ENCODE peak calls at places on chromosomes 5 and 9, in four cellular contexts. One of them, this sample, is unnamed.

GRCh38 chr9:127927457-127928231 is 2.9 kb downstream of the PIP5KL1 start:
- DNase-seq in H1: peak
- DNase-seq in GM12878: no peak
- DNase-seq in HepG2: no peak
- DNase-seq in this sample: peak

GRCh38 chr9:70595211-70595610 is 180.8 kb upstream of the KLF9 start:
- DNase-seq in HepG2: no peak
- DNase-seq in H1: no peak
- DNase-seq in GM12878: no peak
- DNase-seq in this sample: no peak

GRCh38 chr5:52751137-52751536 is 36.6 kb upstream of the ITGA1 start:
- DNase-seq in H1: no peak
- DNase-seq in HepG2: no peak
- DNase-seq in GM12878: no peak
- DNase-seq in this sample: no peak

GRCh38 chr9:138011951-138012500 is 134.4 kb downstream of the CACNA1B start:
- DNase-seq in GM12878: no peak
- DNase-seq in HepG2: no peak
- DNase-seq in H1: no peak
- DNase-seq in this sample: no peak

GRCh38 chr5:37477426-37477825 is 98.3 kb downstream of the WDR70 start:
- DNase-seq in H1: no peak
- DNase-seq in GM12878: no peak
- DNase-seq in HepG2: no peak
- DNase-seq in this sample: peak

GRCh38 chr9:134301387-134302129 is 24.7 kb upstream of the RXRA start:
- DNase-seq in H1: no peak
- DNase-seq in GM12878: peak
- DNase-seq in HepG2: no peak
- DNase-seq in this sample: no peak

GRCh38 chr9:138043061-138043410 is 165.5 kb downstream of the CACNA1B start:
- DNase-seq in GM12878: no peak
- DNase-seq in H1: no peak
- DNase-seq in HepG2: no peak
- DNase-seq in this sample: no peak

GRCh38 chr9:133533878-133534277 is 626 bp upstream of the ADAMTSL2 start:
- DNase-seq in GM12878: no peak
- DNase-seq in H1: no peak
- DNase-seq in HepG2: no peak
- DNase-seq in this sample: no peak

GRCh38 chr9:32294051-32294600 is 90.3 kb upstream of the ACO1 start:
- DNase-seq in H1: no peak
- DNase-seq in HepG2: no peak
- DNase-seq in GM12878: no peak
- DNase-seq in this sample: no peak

GRCh38 chr9:96015876-96016686 is 140.6 kb downstream of the ERCC6L2 start:
- DNase-seq in H1: no peak
- DNase-seq in HepG2: no peak
- DNase-seq in GM12878: peak
- DNase-seq in this sample: no peak

GRCh38 chr5:103366938-103367549 is 108.5 kb downstream of the MACIR start:
- DNase-seq in GM12878: no peak
- DNase-seq in H1: no peak
- DNase-seq in HepG2: no peak
- DNase-seq in this sample: no peak

GRCh38 chr5:72160299-72160698 is 53.0 kb downstream of the MAP1B start:
- DNase-seq in H1: no peak
- DNase-seq in GM12878: no peak
- DNase-seq in HepG2: no peak
- DNase-seq in this sample: no peak

GRCh38 chr5:74641778-74642542 is 1.4 kb upstream of the ENC1 start:
- DNase-seq in GM12878: no peak
- DNase-seq in H1: no peak
- DNase-seq in HepG2: peak
- DNase-seq in this sample: no peak

GRCh38 chr5:67591491-67591890 is 394.9 kb upstream of the CD180 start:
- DNase-seq in H1: no peak
- DNase-seq in HepG2: no peak
- DNase-seq in GM12878: no peak
- DNase-seq in this sample: no peak

GRCh38 chr9:23686257-23686656 is 139.8 kb downstream of the ELAVL2 start:
- DNase-seq in GM12878: no peak
- DNase-seq in HepG2: no peak
- DNase-seq in H1: no peak
- DNase-seq in this sample: peak

GRCh38 chr9:90881648-90882047 is 80.0 kb downstream of the SYK start:
- DNase-seq in H1: no peak
- DNase-seq in GM12878: peak
- DNase-seq in HepG2: no peak
- DNase-seq in this sample: no peak

GRCh38 chr9:105500108-105500766 is 52.4 kb downstream of the FSD1L start:
- DNase-seq in GM12878: peak
- DNase-seq in H1: no peak
- DNase-seq in HepG2: no peak
- DNase-seq in this sample: no peak

GRCh38 chr5:78667461-78668103 is 19.0 kb upstream of the LHFPL2 start:
- DNase-seq in GM12878: no peak
- DNase-seq in H1: no peak
- DNase-seq in HepG2: no peak
- DNase-seq in this sample: no peak

GRCh38 chr5:102958481-102959011 is 161.4 kb downstream of the GIN1 start:
- DNase-seq in GM12878: no peak
- DNase-seq in H1: no peak
- DNase-seq in HepG2: no peak
- DNase-seq in this sample: no peak

GRCh38 chr9:136142416-136142800 is 23.7 kb upstream of the TMEM250 start:
- DNase-seq in H1: no peak
- DNase-seq in HepG2: no peak
- DNase-seq in GM12878: no peak
- DNase-seq in this sample: no peak

GRCh38 chr5:167970002-167970401 is 321.4 kb upstream of the WWC1 start:
- DNase-seq in HepG2: no peak
- DNase-seq in H1: no peak
- DNase-seq in GM12878: no peak
- DNase-seq in this sample: no peak

GRCh38 chr5:142749321-142749720 is 20.9 kb upstream of the ARHGAP26 start:
- DNase-seq in H1: no peak
- DNase-seq in GM12878: no peak
- DNase-seq in HepG2: no peak
- DNase-seq in this sample: no peak

GRCh38 chr9:89408628-89409101 is 89.2 kb downstream of the SEMA4D start:
- DNase-seq in H1: no peak
- DNase-seq in GM12878: no peak
- DNase-seq in HepG2: no peak
- DNase-seq in this sample: no peak
- H3K9ac ChIP-seq in H1: no peak
- H3K9ac ChIP-seq in GM12878: no peak
- H3K9ac ChIP-seq in HepG2: no peak
- H3K9ac ChIP-seq in this sample: no peak

DNA sequence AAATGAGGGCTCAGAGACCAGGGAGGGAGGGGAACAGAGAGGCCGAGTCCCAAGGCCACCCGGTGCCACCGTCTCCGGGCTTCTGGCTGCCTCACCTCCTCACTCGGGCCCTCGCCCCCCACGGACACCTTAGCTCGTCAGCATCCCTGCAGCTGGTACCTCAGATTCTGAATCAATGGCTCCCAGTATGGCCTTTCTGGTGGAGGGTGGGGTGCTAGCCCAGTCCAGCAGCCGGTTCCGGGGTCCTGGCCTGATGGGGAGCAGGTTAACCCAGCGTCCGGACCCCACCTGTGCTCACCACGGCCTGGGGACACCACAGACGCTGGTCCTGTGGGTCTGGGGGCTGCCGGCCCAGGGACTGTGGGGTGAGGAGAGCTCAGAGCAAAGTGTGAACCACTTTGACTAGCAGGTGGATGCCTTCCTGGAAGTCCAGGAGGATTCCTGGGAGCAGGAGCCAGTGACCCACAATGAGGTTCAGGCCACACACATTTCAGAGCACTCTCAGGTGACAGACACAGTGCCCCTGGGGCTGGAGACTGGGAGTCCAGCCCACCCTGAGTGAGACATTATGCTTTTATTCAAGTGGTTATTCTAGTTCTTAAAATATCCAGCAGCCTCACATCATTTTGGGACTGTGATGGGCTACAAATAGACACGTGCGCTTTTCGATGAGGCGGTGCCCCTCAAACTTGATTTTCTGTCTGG is 53.3 kb downstream of the AHRR start:
- DNase-seq in HepG2: no peak
- DNase-seq in GM12878: no peak
- DNase-seq in H1: no peak
- DNase-seq in this sample: no peak
- TF ChIP-seq SUZ12 in HepG2: no peak
- TF ChIP-seq SUZ12 in GM12878: no peak
- TF ChIP-seq SUZ12 in H1: no peak
- TF ChIP-seq SUZ12 in this sample: no peak

GRCh38 chr9:114945601-114946000 is 15.2 kb upstream of the TNFSF8 start:
- DNase-seq in GM12878: no peak
- DNase-seq in HepG2: no peak
- DNase-seq in H1: no peak
- DNase-seq in this sample: no peak
- H3K4me3 ChIP-seq in GM12878: no peak
- H3K4me3 ChIP-seq in HepG2: no peak
- H3K4me3 ChIP-seq in H1: no peak
- H3K4me3 ChIP-seq in this sample: no peak

GRCh38 chr5:88948746-88949600 is 66.0 kb upstream of the MEF2C start:
- DNase-seq in GM12878: no peak
- DNase-seq in H1: no peak
- DNase-seq in HepG2: no peak
- DNase-seq in this sample: no peak

GRCh38 chr5:88952996-88953643 is 70.1 kb upstream of the MEF2C start:
- DNase-seq in GM12878: no peak
- DNase-seq in H1: no peak
- DNase-seq in HepG2: no peak
- DNase-seq in this sample: no peak

GRCh38 chr5:88955403-88955802 is 72.4 kb upstream of the MEF2C start:
- DNase-seq in HepG2: no peak
- DNase-seq in H1: no peak
- DNase-seq in GM12878: no peak
- DNase-seq in this sample: no peak

GRCh38 chr5:88954511-88954910 is 71.5 kb upstream of the MEF2C start:
- DNase-seq in GM12878: no peak
- DNase-seq in HepG2: no peak
- DNase-seq in H1: no peak
- DNase-seq in this sample: no peak

DNA sequence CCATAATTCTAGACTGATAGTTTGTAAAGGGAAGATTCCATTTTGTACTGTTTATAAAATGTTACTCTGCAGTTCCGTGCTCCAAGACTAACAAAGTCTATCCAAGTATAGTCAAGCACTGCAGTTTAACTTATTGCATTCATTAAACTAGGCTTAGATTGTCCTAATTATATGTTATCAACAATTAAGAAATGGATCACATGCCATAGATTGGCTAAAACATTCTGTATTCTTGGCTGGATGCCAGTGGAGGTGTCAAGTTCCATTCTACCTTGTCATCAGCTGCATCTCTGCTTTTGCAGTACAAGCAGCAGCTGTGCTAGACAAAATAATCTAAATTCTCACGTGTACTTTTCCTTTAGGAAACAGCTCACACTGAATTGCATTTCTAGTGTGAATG is 69.4 kb upstream of the MEF2C start:
- DNase-seq in GM12878: no peak
- DNase-seq in H1: no peak
- DNase-seq in HepG2: no peak
- DNase-seq in this sample: no peak
- H3K9ac ChIP-seq in GM12878: no peak
- H3K9ac ChIP-seq in H1: no peak
- H3K9ac ChIP-seq in HepG2: no peak
- H3K9ac ChIP-seq in this sample: no peak

DNA sequence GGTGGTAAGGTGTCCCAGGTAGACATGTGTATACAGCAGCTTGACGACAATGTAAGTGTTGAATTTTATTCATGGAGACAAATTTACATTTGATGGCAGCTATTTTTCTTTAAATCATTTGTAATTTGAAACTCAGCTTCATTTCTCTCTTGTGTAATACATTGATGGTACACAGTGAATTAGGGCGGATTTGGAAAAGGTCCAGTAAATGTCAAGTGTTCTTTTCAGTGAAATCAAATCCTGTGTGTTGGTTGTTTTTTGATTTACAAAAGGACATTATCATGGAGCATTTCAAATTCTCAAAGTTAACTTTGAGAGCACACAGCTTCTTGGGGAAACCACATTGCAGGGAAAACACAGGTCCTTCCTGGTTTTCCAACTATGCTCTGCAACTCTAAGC is 30.1 kb upstream of the PCSK1 start:
- DNase-seq in H1: no peak
- DNase-seq in GM12878: no peak
- DNase-seq in HepG2: no peak
- DNase-seq in this sample: no peak
- TF ChIP-seq SUZ12 in H1: no peak
- TF ChIP-seq SUZ12 in GM12878: no peak
- TF ChIP-seq SUZ12 in HepG2: no peak
- TF ChIP-seq SUZ12 in this sample: no peak

GRCh38 chr9:114314256-114314867 is 8.5 kb upstream of the ORM1 start:
- DNase-seq in HepG2: no peak
- DNase-seq in H1: no peak
- DNase-seq in GM12878: no peak
- DNase-seq in this sample: no peak
- H3K4me3 ChIP-seq in HepG2: no peak
- H3K4me3 ChIP-seq in H1: no peak
- H3K4me3 ChIP-seq in GM12878: no peak
- H3K4me3 ChIP-seq in this sample: no peak

DNA sequence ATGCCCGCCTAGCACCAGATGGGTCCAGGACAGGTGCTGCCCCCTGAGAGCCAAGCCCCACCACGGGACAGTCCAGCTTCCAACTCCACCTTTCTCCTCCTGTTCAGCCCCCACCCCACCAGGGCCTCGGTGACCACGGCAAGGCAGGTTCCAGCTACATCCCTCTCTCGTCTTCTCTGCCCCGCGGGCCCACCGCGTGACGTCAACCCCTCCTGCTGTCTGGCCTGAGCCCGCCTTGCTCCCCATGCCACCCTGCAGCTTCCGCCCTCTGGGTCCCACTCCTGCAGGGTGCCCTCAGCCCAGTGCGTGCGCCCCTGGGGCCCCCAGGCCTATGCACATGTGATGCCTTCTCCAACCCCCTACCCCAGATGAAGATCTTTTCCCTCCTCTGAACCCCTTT is 6.8 kb downstream of the GFPT2 start:
- DNase-seq in GM12878: no peak
- DNase-seq in HepG2: no peak
- DNase-seq in H1: no peak
- DNase-seq in this sample: no peak
- H3K9ac ChIP-seq in GM12878: no peak
- H3K9ac ChIP-seq in HepG2: no peak
- H3K9ac ChIP-seq in H1: peak
- H3K9ac ChIP-seq in this sample: no peak

This sample was measured in NT2/D1.